ENCODE peak calls at places on chromosome 3, in six cellular contexts. D is heart left ventricle, Z is SK-N-SH, E is psoas muscle, X is pancreas, C is Panc1. J is an unnamed sample. For H3K4me1 and H3K36me3, the result is how much of the 10 kb centered on the place peaks cover.

GRCh38 chr3:126180477-126181397 is at the start of gene ALDH1L1:
- DNase-seq in D (peak), Z (peak), E (peak), X (peak), C (no peak), J (peak)

GRCh38 chr3:70811880-70812279 is 499.4 kb upstream of the MDFIC2 start:
- DNase-seq in D (peak), Z (no peak), E (peak), X (no peak), C (no peak), J (no peak)

GRCh38 chr3:62374375-62374876 is 1.1 kb upstream of the FEZF2 start:
- DNase-seq in D (no peak), Z (peak), E (no peak), X (no peak), C (no peak), J (no peak)

GRCh38 chr3:32822609-32823498 is 5.1 kb downstream of the TRIM71 start:
- DNase-seq in D (no peak), Z (no peak), E (no peak), X (no peak), C (no peak), J (no peak)

GRCh38 chr3:4983739-4984510 is 4.7 kb downstream of the BHLHE40 start:
- DNase-seq in D (peak), Z (no peak), E (peak), X (no peak), C (no peak), J (no peak)

GRCh38 chr3:194095464-194095863 is 40.5 kb upstream of the HES1 start:
- DNase-seq in D (peak), Z (peak), E (peak), X (no peak), C (no peak), J (peak)

GRCh38 chr3:48688737-48689075 is 3.0 kb upstream of the NCKIPSD start:
- DNase-seq in D (no peak), Z (no peak), E (no peak), X (no peak), C (no peak), J (no peak)

GRCh38 chr3:114709102-114709501 is 415.3 kb downstream of the TIGIT start:
- DNase-seq in D (no peak), Z (no peak), E (no peak), X (no peak), C (no peak), J (no peak)

GRCh38 chr3:21543380-21544075 is 207.5 kb downstream of the ZNF385D start:
- DNase-seq in D (no peak), Z (no peak), E (no peak), X (peak), C (no peak), J (no peak)

GRCh38 chr3:190492129-190492528 is 21.8 kb upstream of the IL1RAP start:
- DNase-seq in D (no peak), Z (no peak), E (no peak), X (no peak), C (no peak), J (no peak)

GRCh38 chr3:71360170-71360569 is 223.4 kb downstream of the FOXP1 start:
- DNase-seq in D (no peak), Z (no peak), E (no peak), X (no peak), C (no peak), J (no peak)

GRCh38 chr3:123750659-123751420 is 133.3 kb downstream of the MYLK start:
- DNase-seq in D (no peak), Z (no peak), E (no peak), X (no peak), C (no peak), J (no peak)

GRCh38 chr3:126654571-126655393 is at the start of gene TXNRD3:
- DNase-seq in D (peak), Z (peak), E (peak), X (peak), C (no peak), J (peak)

GRCh38 chr3:29169456-29169855 is 111.4 kb upstream of the RBMS3 start:
- DNase-seq in D (no peak), Z (peak), E (no peak), X (no peak), C (no peak), J (peak)

GRCh38 chr3:192082733-192083660 is 622.0 kb downstream of the PYDC2 start:
- DNase-seq in D (no peak), Z (no peak), E (no peak), X (no peak), C (no peak), J (no peak)

GRCh38 chr3:141426404-141427034 is 58.2 kb downstream of the ZBTB38 start:
- DNase-seq in D (peak), Z (no peak), E (peak), X (peak), C (no peak), J (no peak)

GRCh38 chr3:63960048-63960711 is 48.0 kb upstream of the SCAANT1 start:
- DNase-seq in D (peak), Z (no peak), E (no peak), X (no peak), C (peak), J (peak)

GRCh38 chr3:111610189-111610588 is 15.0 kb upstream of the ZBED2 start:
- DNase-seq in D (no peak), Z (no peak), E (no peak), X (no peak), C (no peak), J (no peak)

GRCh38 chr3:10786640-10787039 is 29.4 kb upstream of the SLC6A11 start:
- DNase-seq in D (no peak), Z (no peak), E (no peak), X (no peak), C (no peak), J (no peak)

GRCh38 chr3:76487446-76487845 is 552.5 kb upstream of the ROBO2 start:
- DNase-seq in D (no peak), Z (no peak), E (no peak), X (no peak), C (no peak), J (no peak)

DNA sequence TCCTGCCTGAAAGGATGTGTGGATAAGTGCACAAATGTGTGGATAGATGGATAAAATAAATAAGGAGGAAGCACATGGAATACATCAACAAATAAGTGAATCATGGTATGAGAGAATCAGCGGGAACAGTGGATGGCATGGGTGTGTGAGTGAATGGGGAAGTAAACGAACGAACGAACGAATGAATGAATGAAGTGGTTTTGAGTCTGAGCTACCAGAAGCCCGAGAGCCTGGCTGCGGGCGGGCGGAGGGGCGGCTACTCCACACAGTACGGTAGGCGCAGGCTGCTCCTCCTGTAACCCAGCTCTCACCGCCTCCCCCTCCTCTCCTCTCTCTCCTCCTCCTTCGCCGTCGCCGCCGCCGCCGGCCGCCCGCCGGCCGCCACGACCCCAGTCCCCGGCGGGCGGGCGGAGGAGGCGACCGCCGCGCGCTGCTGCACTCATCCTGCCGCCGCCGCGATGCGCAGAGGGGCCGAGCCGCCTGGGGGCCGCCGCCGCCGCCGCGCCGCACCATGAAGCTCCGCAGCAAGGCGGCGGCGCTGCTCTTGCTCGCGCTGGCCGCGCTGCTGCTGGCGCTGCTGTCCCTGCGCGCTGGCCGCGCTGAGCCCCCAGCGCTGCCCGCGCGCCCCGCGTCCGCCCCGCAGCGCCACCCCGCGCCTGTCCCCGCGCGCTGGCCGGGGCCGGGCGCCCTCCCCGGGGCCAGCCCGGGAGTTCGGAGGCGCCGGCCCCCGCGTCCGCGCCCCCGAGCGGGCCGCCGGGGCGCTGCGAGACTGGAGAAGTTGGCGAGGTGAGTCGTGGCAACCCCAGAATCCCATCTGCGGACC is at the start of gene GXYLT2:
- DNase-seq in D (peak), Z (peak), E (peak), X (peak), C (no peak), J (peak)
- H3K4me3 ChIP-seq in D (peak), Z (peak), E (peak), X (peak), C (peak), J (peak)

DNA sequence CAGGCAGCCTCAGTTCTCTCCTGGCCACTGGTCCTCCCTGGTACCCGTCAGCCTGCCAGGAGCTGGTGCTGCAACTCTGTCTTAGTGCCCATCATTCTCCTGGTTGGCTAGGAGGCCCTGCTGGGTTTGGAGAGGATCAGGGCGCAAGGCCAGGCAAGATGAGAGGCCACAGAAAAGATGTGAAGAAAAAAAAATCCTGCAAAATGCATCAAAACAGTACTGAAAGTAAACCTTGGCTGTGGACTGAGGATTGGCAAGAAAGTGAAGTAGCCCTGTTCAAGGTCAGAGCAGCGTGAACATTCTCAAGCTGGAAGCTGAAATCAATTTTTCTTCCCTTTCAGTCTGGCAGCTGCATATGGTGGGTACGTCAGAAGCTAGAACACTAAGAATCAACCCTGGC is 74.2 kb downstream of the GTF2E1 start:
- DNase-seq in D (no peak), Z (no peak), E (no peak), X (no peak), C (no peak), J (no peak)
- H3K4me1 ChIP-seq in D (under half), Z (under half), E (under half), X (under half), C (under half), J (under half)

GRCh38 chr3:42680806-42681205 is 4.5 kb upstream of the KLHL40 start:
- DNase-seq in D (no peak), Z (no peak), E (no peak), X (no peak), C (no peak), J (no peak)
- H3K36me3 ChIP-seq in D (under half), Z (under half), E (under half), X (under half), C (under half), J (under half)

GRCh38 chr3:55484741-55485207 is 2.3 kb downstream of the WNT5A start:
- DNase-seq in D (no peak), Z (no peak), E (no peak), X (no peak), C (no peak), J (no peak)

GRCh38 chr3:55484191-55484644 is 2.9 kb downstream of the WNT5A start:
- DNase-seq in D (no peak), Z (no peak), E (no peak), X (peak), C (no peak), J (no peak)

GRCh38 chr3:55481918-55482495 is 5.1 kb downstream of the WNT5A start:
- DNase-seq in D (no peak), Z (no peak), E (peak), X (peak), C (no peak), J (no peak)

GRCh38 chr3:55482496-55483195 is 4.5 kb downstream of the WNT5A start:
- DNase-seq in D (no peak), Z (no peak), E (no peak), X (peak), C (no peak), J (no peak)

DNA sequence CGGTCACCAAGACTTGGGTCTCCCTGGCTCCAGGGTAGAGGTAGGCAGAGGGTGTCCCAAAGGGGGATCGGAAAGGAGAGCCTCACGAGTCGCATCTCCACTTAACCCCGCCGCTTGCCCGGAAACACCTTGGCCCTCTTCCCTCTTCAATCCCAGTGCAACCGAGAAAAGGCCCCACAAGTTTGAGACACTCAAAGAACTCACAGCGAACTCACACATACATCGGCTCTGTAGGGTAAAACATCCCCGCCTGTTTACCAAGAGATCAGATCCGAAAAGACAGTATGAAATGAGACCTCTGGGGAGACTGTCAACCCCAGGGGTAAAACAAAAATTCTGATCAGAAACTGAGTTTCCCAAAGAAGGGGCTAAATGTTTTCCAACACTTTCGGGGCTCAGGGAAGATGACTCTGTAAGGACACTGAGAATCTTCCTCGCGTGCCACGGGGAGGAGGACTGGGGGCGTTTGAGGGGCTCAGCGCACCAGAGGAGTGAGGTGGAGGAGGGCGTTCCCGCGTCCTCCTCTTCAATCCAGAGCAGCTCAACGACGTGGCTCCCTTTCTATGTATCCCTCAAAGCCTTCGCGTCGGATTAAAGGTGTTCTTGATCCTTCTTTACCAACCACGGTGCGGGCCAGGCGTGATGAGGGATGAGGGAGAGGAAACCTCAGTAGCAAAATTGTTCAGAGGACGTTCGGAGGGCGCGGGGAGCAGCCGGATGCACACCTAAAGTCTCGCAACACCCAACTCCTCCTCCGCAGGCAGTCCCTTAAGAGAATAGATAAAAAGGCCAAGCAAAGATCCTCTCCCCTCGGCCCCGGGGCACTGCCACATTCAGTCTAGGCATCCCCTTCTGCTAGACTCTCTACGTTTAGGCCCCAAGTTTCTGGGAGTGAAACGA is 3.7 kb downstream of the WNT5A start:
- DNase-seq in D (no peak), Z (no peak), E (no peak), X (peak), C (no peak), J (no peak)
- H3K4me3 ChIP-seq in D (no peak), Z (peak), E (peak), X (no peak), C (no peak), J (no peak)

GRCh38 chr3:18445421-18446066 is 20.4 kb upstream of the SATB1 start:
- DNase-seq in D (no peak), Z (peak), E (no peak), X (peak), C (no peak), J (no peak)
- H3K4me1 ChIP-seq in D (under half), Z (under half), E (under half), X (under half), C (under half), J (under half)